ENCODE peak calls at places on chromosomes 4 and X, in five cellular contexts. One of them, this sample, is unnamed. For H3K36me3 and H3K4me1, the result is how much of the 10 kb centered on the place peaks cover.

GRCh38 chr4:52577285-52577968 is 81.7 kb downstream of the USP46 start:
- DNase-seq in colonic mucosa: no peak
- DNase-seq in astrocyte: peak
- DNase-seq in heart right ventricle: no peak
- DNase-seq in cardiac muscle cell: peak
- DNase-seq in this sample: no peak

GRCh38 chr4:64581422-64581821 is 172.2 kb upstream of the TECRL start:
- DNase-seq in astrocyte: peak
- DNase-seq in heart right ventricle: no peak
- DNase-seq in colonic mucosa: no peak
- DNase-seq in cardiac muscle cell: peak
- DNase-seq in this sample: no peak

GRCh38 chr4:147843162-147843561 is 111.3 kb downstream of the ARHGAP10 start:
- DNase-seq in heart right ventricle: no peak
- DNase-seq in colonic mucosa: peak
- DNase-seq in cardiac muscle cell: no peak
- DNase-seq in astrocyte: no peak
- DNase-seq in this sample: peak

GRCh38 chr4:19494958-19495357 is 756.7 kb upstream of the SLIT2 start:
- DNase-seq in colonic mucosa: no peak
- DNase-seq in heart right ventricle: no peak
- DNase-seq in cardiac muscle cell: no peak
- DNase-seq in astrocyte: peak
- DNase-seq in this sample: no peak

GRCh38 chr4:951186-951585 is 18.9 kb downstream of the TMEM175 start:
- DNase-seq in colonic mucosa: no peak
- DNase-seq in heart right ventricle: no peak
- DNase-seq in astrocyte: no peak
- DNase-seq in cardiac muscle cell: no peak
- DNase-seq in this sample: no peak

GRCh38 chrX:30657542-30658238 is 4.5 kb downstream of the GK start:
- DNase-seq in cardiac muscle cell: peak
- DNase-seq in heart right ventricle: no peak
- DNase-seq in astrocyte: no peak
- DNase-seq in colonic mucosa: no peak
- DNase-seq in this sample: no peak

GRCh38 chr4:29046716-29047115 is 1673.5 kb upstream of the PCDH7 start:
- DNase-seq in colonic mucosa: no peak
- DNase-seq in astrocyte: peak
- DNase-seq in cardiac muscle cell: peak
- DNase-seq in heart right ventricle: no peak
- DNase-seq in this sample: no peak

GRCh38 chr4:181437895-181438294 is 805.3 kb upstream of the TENM3 start:
- DNase-seq in heart right ventricle: no peak
- DNase-seq in cardiac muscle cell: no peak
- DNase-seq in astrocyte: no peak
- DNase-seq in colonic mucosa: no peak
- DNase-seq in this sample: no peak

GRCh38 chrX:132631579-132632232 is 142.9 kb upstream of the MBNL3 start:
- DNase-seq in cardiac muscle cell: peak
- DNase-seq in colonic mucosa: no peak
- DNase-seq in astrocyte: no peak
- DNase-seq in heart right ventricle: no peak
- DNase-seq in this sample: no peak

GRCh38 chr4:150457802-150458201 is 124.1 kb upstream of the MAB21L2 start:
- DNase-seq in astrocyte: peak
- DNase-seq in cardiac muscle cell: peak
- DNase-seq in colonic mucosa: no peak
- DNase-seq in heart right ventricle: no peak
- DNase-seq in this sample: no peak

GRCh38 chr4:15479089-15479912 is 9.6 kb downstream of the CC2D2A start:
- DNase-seq in cardiac muscle cell: peak
- DNase-seq in colonic mucosa: peak
- DNase-seq in heart right ventricle: peak
- DNase-seq in astrocyte: peak
- DNase-seq in this sample: peak

GRCh38 chr4:167854881-167855280 is 237.5 kb upstream of the ANXA10 start:
- DNase-seq in heart right ventricle: no peak
- DNase-seq in cardiac muscle cell: no peak
- DNase-seq in colonic mucosa: no peak
- DNase-seq in astrocyte: no peak
- DNase-seq in this sample: no peak

GRCh38 chr4:100288167-100288566 is 97.9 kb upstream of the DDIT4L start:
- DNase-seq in colonic mucosa: no peak
- DNase-seq in heart right ventricle: no peak
- DNase-seq in cardiac muscle cell: peak
- DNase-seq in astrocyte: no peak
- DNase-seq in this sample: no peak

GRCh38 chrX:47568656-47569295 is 7.8 kb downstream of the ARAF start:
- DNase-seq in colonic mucosa: no peak
- DNase-seq in cardiac muscle cell: no peak
- DNase-seq in astrocyte: no peak
- DNase-seq in heart right ventricle: no peak
- DNase-seq in this sample: peak

GRCh38 chr4:121900132-121900983 is 30.1 kb upstream of the BBS7 start:
- DNase-seq in heart right ventricle: peak
- DNase-seq in cardiac muscle cell: peak
- DNase-seq in astrocyte: peak
- DNase-seq in colonic mucosa: peak
- DNase-seq in this sample: peak

GRCh38 chr4:66640216-66640615 is 905.1 kb downstream of the CENPC start:
- DNase-seq in colonic mucosa: no peak
- DNase-seq in astrocyte: no peak
- DNase-seq in cardiac muscle cell: no peak
- DNase-seq in heart right ventricle: no peak
- DNase-seq in this sample: no peak

GRCh38 chr4:186105721-186106335 is 1.3 kb downstream of the FAM149A start:
- DNase-seq in colonic mucosa: peak
- DNase-seq in astrocyte: peak
- DNase-seq in cardiac muscle cell: peak
- DNase-seq in heart right ventricle: no peak
- DNase-seq in this sample: peak

GRCh38 chr4:97761760-97762512 is 381.3 kb downstream of the STPG2 start:
- DNase-seq in colonic mucosa: no peak
- DNase-seq in heart right ventricle: no peak
- DNase-seq in cardiac muscle cell: peak
- DNase-seq in astrocyte: no peak
- DNase-seq in this sample: no peak

GRCh38 chr4:154417358-154417673 is 74.3 kb downstream of the DCHS2 start:
- DNase-seq in colonic mucosa: no peak
- DNase-seq in astrocyte: no peak
- DNase-seq in heart right ventricle: no peak
- DNase-seq in cardiac muscle cell: no peak
- DNase-seq in this sample: no peak

GRCh38 chrX:153400146-153401132 is 711 bp downstream of the PNMA6E start:
- DNase-seq in heart right ventricle: no peak
- DNase-seq in colonic mucosa: no peak
- DNase-seq in astrocyte: no peak
- DNase-seq in cardiac muscle cell: peak
- DNase-seq in this sample: no peak

GRCh38 chrX:13123857-13124345 is 79.5 kb upstream of the FAM9C start:
- DNase-seq in astrocyte: peak
- DNase-seq in cardiac muscle cell: peak
- DNase-seq in heart right ventricle: no peak
- DNase-seq in colonic mucosa: no peak
- DNase-seq in this sample: no peak
- TF ChIP-seq CTCF in astrocyte: no peak
- TF ChIP-seq CTCF in cardiac muscle cell: no peak
- TF ChIP-seq CTCF in heart right ventricle: no peak
- TF ChIP-seq CTCF in colonic mucosa: no peak
- TF ChIP-seq CTCF in this sample: no peak

GRCh38 chrX:134671207-134671750 is 13.0 kb upstream of the PLAC1 start:
- DNase-seq in cardiac muscle cell: no peak
- DNase-seq in astrocyte: no peak
- DNase-seq in colonic mucosa: no peak
- DNase-seq in heart right ventricle: no peak
- DNase-seq in this sample: no peak
- H3K36me3 ChIP-seq in cardiac muscle cell: under half
- H3K36me3 ChIP-seq in astrocyte: under half
- H3K36me3 ChIP-seq in colonic mucosa: under half
- H3K36me3 ChIP-seq in heart right ventricle: under half
- H3K36me3 ChIP-seq in this sample: under half

DNA sequence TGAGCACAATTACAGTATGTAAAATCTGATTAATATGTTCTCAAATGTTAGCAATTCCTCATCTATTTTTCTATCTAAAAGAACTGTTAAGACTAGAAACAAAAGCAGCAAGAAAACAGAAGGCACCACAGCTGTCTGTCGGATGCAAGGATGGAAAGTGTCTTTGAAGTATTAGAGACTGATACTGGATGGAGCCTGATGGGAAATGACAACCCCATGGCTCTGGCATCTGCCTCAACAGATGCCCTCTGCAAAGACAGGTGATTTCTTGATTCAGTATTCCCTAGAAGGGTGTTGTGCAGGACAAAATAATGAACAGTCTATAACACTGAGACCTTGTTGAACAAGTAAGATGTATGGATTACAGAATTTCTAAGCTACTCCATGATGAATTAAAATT is 19.7 kb downstream of the LRCH2 start:
- DNase-seq in heart right ventricle: no peak
- DNase-seq in colonic mucosa: no peak
- DNase-seq in astrocyte: no peak
- DNase-seq in cardiac muscle cell: no peak
- DNase-seq in this sample: no peak
- H3K4me1 ChIP-seq in heart right ventricle: under half
- H3K4me1 ChIP-seq in colonic mucosa: under half
- H3K4me1 ChIP-seq in astrocyte: under half
- H3K4me1 ChIP-seq in cardiac muscle cell: under half
- H3K4me1 ChIP-seq in this sample: under half

DNA sequence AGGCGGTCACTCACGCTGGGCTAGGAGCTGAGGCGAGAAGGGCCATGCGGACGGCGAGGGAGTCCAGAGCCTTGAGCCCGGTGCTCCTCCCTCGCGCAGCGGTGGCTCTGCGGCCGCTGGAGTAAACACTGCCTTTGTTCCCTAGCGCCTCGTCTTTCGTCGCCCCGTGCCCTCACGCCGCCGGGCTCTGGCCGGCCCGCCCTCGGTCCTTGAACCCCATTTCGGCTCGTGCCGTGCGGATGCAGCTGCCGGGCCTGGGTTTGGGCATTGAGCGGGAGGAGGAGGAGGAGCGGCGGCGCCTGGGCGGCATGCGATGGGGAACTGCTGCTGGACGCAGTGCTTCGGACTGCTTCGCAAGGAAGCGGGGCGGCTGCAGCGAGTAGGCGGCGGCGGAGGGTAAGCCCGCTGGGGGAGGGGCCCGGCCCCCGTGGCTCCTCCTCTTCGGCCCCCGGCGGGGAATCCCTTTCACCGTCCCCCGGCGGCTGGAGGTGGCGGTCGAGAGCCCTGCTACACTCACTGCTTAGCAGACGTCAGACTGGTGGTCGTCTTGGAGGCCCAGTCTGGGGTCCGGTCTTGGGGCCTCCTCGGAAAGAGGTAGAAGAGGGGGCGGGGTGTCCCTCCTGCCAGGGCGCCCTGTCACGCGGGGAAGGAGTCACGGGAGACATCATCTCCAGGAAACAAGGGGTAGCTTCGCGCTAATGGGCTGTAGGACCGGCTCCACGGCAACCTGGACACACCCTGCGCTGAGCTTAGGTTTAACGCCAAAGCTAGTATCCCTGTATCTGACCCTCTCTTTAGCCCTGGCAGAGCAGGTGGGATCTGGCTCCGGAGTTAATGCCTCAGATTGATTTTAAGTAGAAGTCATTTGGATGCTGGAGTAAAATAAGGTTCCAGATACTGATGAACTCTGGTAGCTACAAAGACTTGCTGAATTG is at the start of gene AP1AR:
- DNase-seq in colonic mucosa: peak
- DNase-seq in cardiac muscle cell: peak
- DNase-seq in astrocyte: peak
- DNase-seq in heart right ventricle: peak
- DNase-seq in this sample: peak
- TF ChIP-seq CTCF in colonic mucosa: peak
- TF ChIP-seq CTCF in cardiac muscle cell: peak
- TF ChIP-seq CTCF in astrocyte: no peak
- TF ChIP-seq CTCF in heart right ventricle: peak
- TF ChIP-seq CTCF in this sample: peak

DNA sequence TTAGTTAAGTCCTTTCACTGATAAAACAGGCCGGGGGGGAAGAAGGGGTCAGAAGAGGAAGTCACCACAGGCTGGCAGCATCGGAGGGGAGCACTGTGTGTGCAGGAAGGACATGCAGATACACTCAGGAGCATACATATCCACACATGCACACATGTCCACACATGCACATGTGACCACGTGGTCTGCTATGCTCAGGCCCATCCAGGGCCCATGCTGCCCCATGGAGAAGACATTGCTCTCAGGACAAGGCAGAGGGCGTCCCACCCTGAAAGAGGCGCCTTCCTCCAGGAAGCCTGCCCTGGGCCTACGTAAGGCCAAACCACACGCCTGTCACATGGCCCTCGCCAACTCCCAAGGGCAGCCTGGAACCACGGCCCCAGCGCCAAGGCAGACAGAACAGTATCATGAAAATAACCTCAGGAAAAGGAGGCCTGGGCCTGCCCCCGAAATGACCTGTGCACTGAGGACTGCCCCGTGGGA is 15.8 kb downstream of the WDR1 start:
- DNase-seq in heart right ventricle: no peak
- DNase-seq in colonic mucosa: peak
- DNase-seq in cardiac muscle cell: no peak
- DNase-seq in astrocyte: no peak
- DNase-seq in this sample: no peak
- H3K36me3 ChIP-seq in heart right ventricle: under half
- H3K36me3 ChIP-seq in colonic mucosa: under half
- H3K36me3 ChIP-seq in cardiac muscle cell: under half
- H3K36me3 ChIP-seq in astrocyte: half or more
- H3K36me3 ChIP-seq in this sample: under half

DNA sequence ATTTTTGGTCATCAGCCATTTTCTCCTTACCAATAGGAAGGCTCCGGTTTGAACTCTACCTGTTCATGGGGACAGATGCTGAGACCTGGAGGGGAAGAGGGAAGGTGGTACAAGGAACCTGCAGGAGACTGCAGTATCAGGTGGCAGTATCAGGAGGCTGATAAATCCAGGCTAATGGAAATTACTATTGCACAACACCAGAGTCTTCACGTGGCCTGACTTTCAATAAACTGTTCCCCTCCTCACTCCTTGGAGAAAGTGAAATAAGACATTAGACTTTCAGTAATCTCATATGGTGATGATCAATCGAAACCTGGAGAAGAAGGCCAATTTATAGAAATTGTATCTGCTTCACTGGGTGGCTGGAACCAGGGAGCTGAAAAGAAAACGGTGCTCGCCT is 46.2 kb upstream of the BCOR start:
- DNase-seq in colonic mucosa: no peak
- DNase-seq in heart right ventricle: no peak
- DNase-seq in astrocyte: no peak
- DNase-seq in cardiac muscle cell: no peak
- DNase-seq in this sample: no peak
- H3K4me1 ChIP-seq in colonic mucosa: under half
- H3K4me1 ChIP-seq in heart right ventricle: under half
- H3K4me1 ChIP-seq in astrocyte: under half
- H3K4me1 ChIP-seq in cardiac muscle cell: under half
- H3K4me1 ChIP-seq in this sample: under half

GRCh38 chr4:177375971-177376370 is 66.3 kb downstream of the AGA start:
- DNase-seq in colonic mucosa: no peak
- DNase-seq in heart right ventricle: no peak
- DNase-seq in astrocyte: no peak
- DNase-seq in cardiac muscle cell: no peak
- DNase-seq in this sample: no peak
- TF ChIP-seq CTCF in colonic mucosa: no peak
- TF ChIP-seq CTCF in heart right ventricle: no peak
- TF ChIP-seq CTCF in astrocyte: no peak
- TF ChIP-seq CTCF in cardiac muscle cell: no peak
- TF ChIP-seq CTCF in this sample: no peak